ENCODE peak calls at places on chromosomes 3 and 15, in seven cellular contexts. H is B cell, L is IMR-90, Z is mucosa of descending colon, G is left lung, A is psoas muscle, B is AG09309. N is an unnamed sample.

GRCh38 chr15:31005660-31006059 is 14.2 kb upstream of the MTMR10 start:
- DNase-seq in H (no peak), L (no peak), Z (no peak), G (no peak), A (no peak), B (no peak), N (no peak)

GRCh38 chr3:113898892-113899291 is 48.9 kb upstream of the ZDHHC23 start:
- DNase-seq in H (no peak), L (peak; percentile 50), Z (no peak), G (no peak), A (no peak), B (peak; percentile 28), N (no peak)

GRCh38 chr3:48851407-48851806 is 3.7 kb upstream of the PRKAR2A start:
- DNase-seq in H (no peak), L (peak; percentile 66), Z (no peak), G (no peak), A (no peak), B (no peak), N (no peak)

GRCh38 chr3:46574263-46574662 is 8.2 kb upstream of the LRRC2 start:
- DNase-seq in H (no peak), L (no peak), Z (no peak), G (no peak), A (no peak), B (no peak), N (no peak)

GRCh38 chr15:77974098-77974414 is 103.5 kb downstream of the TBC1D2B start:
- DNase-seq in H (no peak), L (peak; percentile 56), Z (peak; percentile 51), G (no peak), A (peak; percentile 76), B (no peak), N (no peak)

GRCh38 chr3:176799675-176800074 is 397.6 kb downstream of the TBL1XR1 start:
- DNase-seq in H (no peak), L (no peak), Z (peak; percentile 21), G (no peak), A (no peak), B (no peak), N (no peak)

GRCh38 chr15:81725590-81725989 is 320.2 kb downstream of the MEX3B start:
- DNase-seq in H (no peak), L (no peak), Z (no peak), G (no peak), A (no peak), B (no peak), N (no peak)

GRCh38 chr3:124429129-124429815 is 301.0 kb upstream of the UMPS start:
- DNase-seq in H (no peak), L (peak; percentile 53), Z (no peak), G (no peak), A (no peak), B (peak; percentile 33), N (no peak)

GRCh38 chr3:31041161-31041978 is 146.9 kb upstream of the GADL1 start:
- DNase-seq in H (no peak), L (peak; percentile 78), Z (no peak), G (no peak), A (no peak), B (peak; percentile 20), N (no peak)

GRCh38 chr3:125123455-125123854 is 67.7 kb upstream of the HEG1 start:
- DNase-seq in H (no peak), L (no peak), Z (no peak), G (no peak), A (no peak), B (no peak), N (no peak)

GRCh38 chr15:68224108-68224507 is 5.4 kb downstream of the CLN6 start:
- DNase-seq in H (no peak), L (no peak), Z (no peak), G (no peak), A (no peak), B (no peak), N (no peak)

GRCh38 chr3:59127071-59127470 is 77.2 kb upstream of the CFAP20DC start:
- DNase-seq in H (no peak), L (peak; percentile 83), Z (no peak), G (no peak), A (no peak), B (peak; percentile 86), N (no peak)

GRCh38 chr15:95365615-95366107 is 964.8 kb upstream of the NR2F2 start:
- DNase-seq in H (no peak), L (peak; percentile 83), Z (no peak), G (no peak), A (no peak), B (no peak), N (no peak)

GRCh38 chr15:73056460-73056859 is 4.2 kb downstream of the NEO1 start:
- DNase-seq in H (no peak), L (no peak), Z (no peak), G (no peak), A (no peak), B (no peak), N (no peak)

GRCh38 chr3:140922634-140923033 is 19.0 kb upstream of the SLC25A36 start:
- DNase-seq in H (peak; percentile 20), L (peak; percentile 49), Z (no peak), G (no peak), A (no peak), B (no peak), N (no peak)

GRCh38 chr15:40555876-40556275 is 9.0 kb downstream of the CCDC32 start:
- DNase-seq in H (no peak), L (no peak), Z (no peak), G (no peak), A (no peak), B (no peak), N (no peak)

GRCh38 chr3:131388400-131388799 is 6.8 kb downstream of the NUDT16 start:
- DNase-seq in H (no peak), L (no peak), Z (no peak), G (no peak), A (no peak), B (peak; percentile 7), N (no peak)

GRCh38 chr15:78000089-78000926 is 77.2 kb downstream of the TBC1D2B start:
- DNase-seq in H (peak; percentile 73), L (peak; percentile 39), Z (peak; percentile 94), G (peak; percentile 95), A (peak; percentile 74), B (no peak), N (peak; percentile 76)

GRCh38 chr3:110027446-110027845 is 690.1 kb upstream of the DPPA4 start:
- DNase-seq in H (no peak), L (peak; percentile 78), Z (no peak), G (no peak), A (no peak), B (peak; percentile 66), N (no peak)

GRCh38 chr15:51931638-51932037 is 39.9 kb downstream of the LEO1 start:
- DNase-seq in H (no peak), L (peak; percentile 74), Z (no peak), G (no peak), A (no peak), B (no peak), N (no peak)

GRCh38 chr3:194244167-194244566 is 107.0 kb downstream of the CPN2 start:
- DNase-seq in H (no peak), L (no peak), Z (no peak), G (no peak), A (no peak), B (no peak), N (no peak)

GRCh38 chr3:61438253-61439115 is 122.9 kb upstream of the PTPRG start:
- DNase-seq in H (no peak), L (no peak), Z (no peak), G (no peak), A (no peak), B (no peak), N (no peak)

GRCh38 chr3:172609750-172610149 is 86.5 kb upstream of the TNFSF10 start:
- DNase-seq in H (no peak), L (no peak), Z (no peak), G (no peak), A (no peak), B (no peak), N (no peak)

GRCh38 chr15:31478781-31479221 is 152.2 kb downstream of the KLF13 start:
- DNase-seq in H (no peak), L (no peak), Z (no peak), G (no peak), A (no peak), B (no peak), N (no peak)

GRCh38 chr3:4976109-4976508 is 3.1 kb upstream of the BHLHE40 start:
- DNase-seq in H (peak; percentile 45), L (peak; percentile 63), Z (peak; percentile 76), G (peak; percentile 77), A (peak; percentile 67), B (no peak), N (no peak)

GRCh38 chr3:14687360-14687759 is 12.4 kb downstream of the C3orf20 start:
- DNase-seq in H (no peak), L (no peak), Z (no peak), G (no peak), A (no peak), B (no peak), N (no peak)

GRCh38 chr3:134003066-134003465 is 26.7 kb downstream of the SLCO2A1 start:
- DNase-seq in H (no peak), L (no peak), Z (no peak), G (no peak), A (no peak), B (no peak), N (no peak)

GRCh38 chr3:170475091-170475705 is 56.5 kb downstream of the CLDN11 start:
- DNase-seq in H (no peak), L (peak; percentile 62), Z (no peak), G (no peak), A (no peak), B (peak; percentile 67), N (no peak)

GRCh38 chr3:128787256-128788253 is 61.6 kb downstream of the RAB7A start:
- DNase-seq in H (peak; percentile 63), L (peak; percentile 53), Z (peak; percentile 41), G (no peak), A (no peak), B (no peak), N (no peak)
- TF ChIP-seq CTCF in H (peak; percentile 74), L (peak; percentile 19), Z (no peak), G (no peak), A (peak; percentile 33), B (peak; percentile 20), N (peak; percentile 46)

DNA sequence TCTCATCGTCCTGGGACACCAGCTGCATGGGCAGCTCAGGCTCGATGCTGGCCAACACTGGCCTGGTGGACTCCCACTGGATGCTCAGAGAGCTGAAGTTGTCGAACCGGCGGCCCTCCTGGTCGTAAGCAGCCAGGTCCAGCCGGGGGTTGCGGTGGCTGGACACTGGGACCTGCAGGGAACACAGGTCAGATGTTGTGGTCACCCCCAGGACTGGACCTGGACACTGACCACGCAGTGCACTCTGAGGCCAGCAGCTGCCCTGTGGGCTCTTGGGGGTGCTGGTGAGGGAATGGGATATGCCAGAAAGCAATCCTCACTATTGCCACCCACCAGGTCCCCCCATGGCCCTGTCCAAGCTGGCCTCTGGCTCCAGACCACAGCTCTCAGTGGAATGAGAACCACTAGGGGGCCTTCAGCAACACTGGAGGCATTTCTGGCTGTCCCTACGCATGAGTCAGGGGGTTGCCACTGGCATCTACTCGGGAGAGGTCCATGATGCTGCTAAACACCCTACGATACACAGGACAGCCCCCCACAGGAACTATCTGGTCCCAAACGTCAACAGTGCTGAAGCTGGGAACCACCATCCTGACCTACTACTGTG is 66.1 kb downstream of the NUP210 start:
- DNase-seq in H (no peak), L (peak; percentile 18), Z (no peak), G (peak; percentile 57), A (no peak), B (no peak), N (no peak)
- TF ChIP-seq CTCF in H (no peak), L (peak; percentile 31), Z (no peak), G (no peak), A (no peak), B (peak; percentile 53), N (peak; percentile 34)

GRCh38 chr3:11059799-11060115 is 67.2 kb downstream of the SLC6A1 start:
- DNase-seq in H (no peak), L (no peak), Z (no peak), G (no peak), A (no peak), B (no peak), N (no peak)
- TF ChIP-seq CTCF in H (no peak), L (no peak), Z (no peak), G (no peak), A (no peak), B (no peak), N (peak; percentile 4)

GRCh38 chr3:153291052-153291689 is 129.1 kb downstream of the RAP2B start:
- DNase-seq in H (peak; percentile 10), L (no peak), Z (peak; percentile 37), G (no peak), A (no peak), B (no peak), N (no peak)
- TF ChIP-seq CTCF in H (no peak), L (peak; percentile 41), Z (no peak), G (peak; percentile 46), A (peak; percentile 24), B (peak; percentile 60), N (peak; percentile 51)